ENCODE peak calls at places on chromosomes 4 and X, in eight cellular contexts. Z, L, S, P, A, O, X and E are unnamed samples.

GRCh38 chrX:69027181-69028005 is 137.9 kb downstream of the PJA1 start:
- DNase-seq in Z (no peak), L (no peak), S (no peak), P (no peak), A (peak), O (no peak), X (no peak), E (no peak)

GRCh38 chrX:140475025-140475424 is 29.8 kb downstream of the SOX3 start:
- DNase-seq in Z (no peak), L (no peak), S (no peak), P (no peak), A (no peak), O (no peak), X (no peak), E (no peak)

GRCh38 chr4:23382880-23383279 is 507.0 kb downstream of the PPARGC1A start:
- DNase-seq in Z (no peak), L (no peak), S (no peak), P (no peak), A (peak), O (no peak), X (no peak), E (no peak)

GRCh38 chr4:168384437-168385141 is 66.0 kb upstream of the DDX60 start:
- DNase-seq in Z (no peak), L (no peak), S (no peak), P (no peak), A (no peak), O (no peak), X (no peak), E (no peak)

GRCh38 chrX:46840946-46841740 is 4.3 kb downstream of the RP2 start:
- DNase-seq in Z (peak), L (no peak), S (no peak), P (no peak), A (no peak), O (no peak), X (no peak), E (no peak)

GRCh38 chrX:126575911-126576310 is 23.3 kb upstream of the DCAF12L1 start:
- DNase-seq in Z (no peak), L (no peak), S (no peak), P (no peak), A (no peak), O (no peak), X (no peak), E (no peak)

GRCh38 chr4:68348577-68348976 is 1.3 kb downstream of the YTHDC1 start:
- DNase-seq in Z (no peak), L (no peak), S (no peak), P (no peak), A (peak), O (no peak), X (no peak), E (no peak)

GRCh38 chrX:11382935-11383334 is 89.7 kb downstream of the AMELX start:
- DNase-seq in Z (no peak), L (no peak), S (no peak), P (no peak), A (no peak), O (no peak), X (no peak), E (no peak)

GRCh38 chr4:73853246-73853704 is at the start of gene PF4V1:
- DNase-seq in Z (no peak), L (no peak), S (no peak), P (no peak), A (no peak), O (no peak), X (no peak), E (no peak)

GRCh38 chrX:153400146-153401132 is 711 bp downstream of the PNMA6E start:
- DNase-seq in Z (no peak), L (peak), S (no peak), P (peak), A (peak), O (no peak), X (no peak), E (peak)

GRCh38 chr4:131137196-131137595 is 2011.9 kb upstream of the PCDH10 start:
- DNase-seq in Z (no peak), L (no peak), S (no peak), P (no peak), A (no peak), O (no peak), X (no peak), E (no peak)

GRCh38 chr4:25234390-25235367 is 846 bp downstream of the PI4K2B start:
- DNase-seq in Z (peak), L (peak), S (peak), P (no peak), A (peak), O (peak), X (peak), E (peak)

GRCh38 chr4:79253168-79253567 is 72.7 kb downstream of the NAA11 start:
- DNase-seq in Z (no peak), L (no peak), S (no peak), P (no peak), A (no peak), O (no peak), X (no peak), E (no peak)

GRCh38 chr4:3442959-3443749 is 1.4 kb downstream of the HGFAC start:
- DNase-seq in Z (peak), L (peak), S (no peak), P (peak), A (peak), O (no peak), X (peak), E (peak)